ENCODE peak calls at places on chromosomes 13 and 19, in five cellular contexts. G is NCI-H187, B is non-pigmented ciliary epithelial cell, Q is AG20443, Y is kidney glomerular epithelial cell. I is an unnamed sample.

GRCh38 chr13:79775830-79776229 is 294.9 kb downstream of the NDFIP2 start:
- DNase-seq in Y (peak; percentile 71), Q (peak; percentile 58), G (no peak), B (peak; percentile 58), I (no peak)

GRCh38 chr19:38032151-38032550 is 125.1 kb downstream of the SIPA1L3 start:
- DNase-seq in G (no peak), B (peak; percentile 60), Q (no peak), Y (no peak), I (no peak)

GRCh38 chr13:99176309-99177276 is 24.1 kb upstream of the UBAC2 start:
- DNase-seq in Q (peak; percentile 85), B (no peak), G (peak; percentile 57), Y (peak; percentile 51), I (no peak)

GRCh38 chr19:5298502-5298901 is 42.1 kb downstream of the PTPRS start:
- DNase-seq in B (no peak), Q (no peak), G (no peak), Y (no peak), I (no peak)

GRCh38 chr19:9937001-9937411 is 691 bp upstream of the OLFM2 start:
- DNase-seq in B (no peak), Q (no peak), Y (no peak), G (no peak), I (no peak)

GRCh38 chr19:46927106-46927505 is 66.3 kb downstream of the ARHGAP35 start:
- DNase-seq in B (no peak), Y (no peak), G (no peak), Q (no peak), I (no peak)

GRCh38 chr13:44874886-44875630 is 114.2 kb downstream of the NUFIP1 start:
- DNase-seq in Q (no peak), Y (no peak), B (no peak), G (no peak), I (no peak)

GRCh38 chr13:101565327-101565726 is 112.9 kb downstream of the ITGBL1 start:
- DNase-seq in Y (no peak), G (no peak), Q (no peak), B (no peak), I (no peak)

GRCh38 chr13:89061821-89062220 is 1390.7 kb downstream of the SLITRK5 start:
- DNase-seq in G (no peak), Y (no peak), Q (no peak), B (no peak), I (no peak)

GRCh38 chr19:53158119-53158656 is 665 bp downstream of the ZNF347 start:
- DNase-seq in G (no peak), B (no peak), Y (no peak), Q (peak; percentile 54), I (peak; percentile 13)

GRCh38 chr13:76873454-76873853 is 12.8 kb downstream of the KCTD12 start:
- DNase-seq in Y (no peak), Q (no peak), G (no peak), B (no peak), I (no peak)

GRCh38 chr13:69720278-69720983 is 387.2 kb upstream of the ATXN8OS start:
- DNase-seq in Q (no peak), Y (no peak), G (no peak), B (no peak), I (no peak)

GRCh38 chr13:113557013-113557412 is 27.5 kb upstream of the TFDP1 start:
- DNase-seq in B (no peak), G (no peak), Y (no peak), Q (no peak), I (no peak)

GRCh38 chr19:35206379-35206778 is 22.2 kb downstream of the FAM187B start:
- DNase-seq in Q (no peak), B (no peak), Y (no peak), G (no peak), I (no peak)

GRCh38 chr13:89380101-89380500 is 1708.9 kb downstream of the SLITRK5 start:
- DNase-seq in G (no peak), B (no peak), Y (peak; percentile 57), Q (no peak), I (no peak)

GRCh38 chr19:56960959-56961622 is 120.6 kb upstream of the PEG3 start:
- DNase-seq in Y (no peak), B (no peak), G (no peak), Q (no peak), I (no peak)

GRCh38 chr19:47028372-47028672 is 8.7 kb downstream of the NPAS1 start:
- DNase-seq in Q (no peak), Y (no peak), B (no peak), G (no peak), I (no peak)

GRCh38 chr19:35639863-35640262 is 1.7 kb upstream of the ETV2 start:
- DNase-seq in Y (no peak), B (no peak), G (no peak), Q (no peak), I (no peak)

GRCh38 chr13:111020546-111020945 is 94.6 kb upstream of the ARHGEF7 start:
- DNase-seq in G (no peak), B (no peak), Q (no peak), Y (no peak), I (no peak)

GRCh38 chr19:52741951-52742485 is 7.2 kb upstream of the ZNF611 start:
- DNase-seq in B (no peak), Y (no peak), Q (no peak), G (no peak), I (no peak)

GRCh38 chr19:12494260-12494860 is 9.7 kb upstream of the ZNF709 start:
- DNase-seq in G (no peak), Q (no peak), Y (no peak), B (no peak), I (no peak)